ENCODE peak calls at places on chromosomes 4 and X, in nine cellular contexts. F is HuH-7.5; L is right atrium auricular region; R is tibial artery; E is HT1080; P is GM06990; Y is stimulated activated CD4-positive, alpha-beta T cell treated with anti-CD3 and anti-CD28 coated beads, Interleukin-15, amount 100 ng/mL, for 1 hour; N is lower lobe of right lung; J is cortex of kidney. M is an unnamed sample.

GRCh38 chr4:151321586-151321985 is 3.8 kb downstream of the SH3D19 start:
- DNase-seq in F (no peak), L (no peak), R (no peak), E (no peak), P (no peak), Y (no peak), N (no peak), J (no peak), M (no peak)

GRCh38 chr4:141102367-141102766 is 30.9 kb downstream of the RNF150 start:
- DNase-seq in F (no peak), L (no peak), R (no peak), E (peak), P (no peak), Y (no peak), N (no peak), J (no peak), M (no peak)

GRCh38 chr4:153731239-153731638 is 28.6 kb downstream of the RNF175 start:
- DNase-seq in F (no peak), L (no peak), R (no peak), E (peak), P (no peak), Y (no peak), N (no peak), J (no peak), M (no peak)

GRCh38 chr4:15976456-15977096 is 13.6 kb upstream of the FGFBP2 start:
- DNase-seq in F (no peak), L (no peak), R (no peak), E (no peak), P (no peak), Y (no peak), N (no peak), J (no peak), M (no peak)

GRCh38 chr4:8191136-8191747 is 7.8 kb upstream of the SH3TC1 start:
- DNase-seq in F (no peak), L (peak), R (peak), E (peak), P (peak), Y (no peak), N (peak), J (no peak), M (no peak)

GRCh38 chrX:49041683-49042529 is 1.3 kb downstream of the TFE3 start:
- DNase-seq in F (no peak), L (no peak), R (no peak), E (peak), P (no peak), Y (no peak), N (no peak), J (no peak), M (no peak)

GRCh38 chr4:53431052-53431451 is 53.6 kb downstream of the FIP1L1 start:
- DNase-seq in F (no peak), L (no peak), R (no peak), E (no peak), P (no peak), Y (no peak), N (no peak), J (no peak), M (no peak)

GRCh38 chr4:147782087-147782781 is 50.3 kb downstream of the ARHGAP10 start:
- DNase-seq in F (no peak), L (no peak), R (no peak), E (peak), P (no peak), Y (no peak), N (no peak), J (no peak), M (no peak)

GRCh38 chr4:69470561-69470960 is 25.1 kb downstream of the UGT2B4 start:
- DNase-seq in F (no peak), L (no peak), R (no peak), E (no peak), P (no peak), Y (no peak), N (no peak), J (no peak), M (no peak)

GRCh38 chrX:13432776-13433605 is 113.1 kb upstream of the ATXN3L start:
- DNase-seq in F (no peak), L (no peak), R (no peak), E (peak), P (no peak), Y (no peak), N (no peak), J (no peak), M (no peak)

GRCh38 chr4:51894246-51894645 is 51.3 kb downstream of the DCUN1D4 start:
- DNase-seq in F (no peak), L (no peak), R (no peak), E (peak), P (no peak), Y (no peak), N (no peak), J (no peak), M (no peak)

GRCh38 chrX:10062980-10063379 is 93.8 kb upstream of the CLCN4 start:
- DNase-seq in F (no peak), L (no peak), R (no peak), E (no peak), P (no peak), Y (no peak), N (no peak), J (no peak), M (no peak)

GRCh38 chrX:69000857-69001256 is 164.4 kb downstream of the PJA1 start:
- DNase-seq in F (no peak), L (no peak), R (no peak), E (no peak), P (no peak), Y (no peak), N (no peak), J (no peak), M (no peak)

GRCh38 chr4:90580271-90580825 is 453.2 kb downstream of the CCSER1 start:
- DNase-seq in F (no peak), L (no peak), R (no peak), E (no peak), P (no peak), Y (no peak), N (no peak), J (no peak), M (no peak)

GRCh38 chr4:26151615-26152014 is 169.2 kb upstream of the RBPJ start:
- DNase-seq in F (no peak), L (no peak), R (no peak), E (no peak), P (no peak), Y (no peak), N (no peak), J (no peak), M (no peak)

GRCh38 chrX:24563291-24564010 is 83.7 kb downstream of the PCYT1B start:
- DNase-seq in F (no peak), L (no peak), R (no peak), E (no peak), P (no peak), Y (no peak), N (no peak), J (no peak), M (no peak)

GRCh38 chrX:119759333-119759766 is 962 bp downstream of the SOWAHD start:
- DNase-seq in F (no peak), L (no peak), R (no peak), E (no peak), P (no peak), Y (no peak), N (no peak), J (no peak), M (no peak)

GRCh38 chr4:140901736-140902336 is 145.7 kb upstream of the TBC1D9 start:
- DNase-seq in F (no peak), L (no peak), R (no peak), E (no peak), P (no peak), Y (no peak), N (no peak), J (no peak), M (no peak)

GRCh38 chr4:86891785-86892638 is at the start of gene C4orf36:
- DNase-seq in F (peak), L (peak), R (peak), E (peak), P (peak), Y (no peak), N (peak), J (peak), M (no peak)

GRCh38 chr4:5887361-5888221 is 5.3 kb downstream of the CRMP1 start:
- DNase-seq in F (no peak), L (no peak), R (no peak), E (no peak), P (no peak), Y (no peak), N (no peak), J (no peak), M (no peak)

GRCh38 chr4:86532851-86533250 is 61.3 kb upstream of the PTPN13 start:
- DNase-seq in F (no peak), L (no peak), R (no peak), E (no peak), P (no peak), Y (no peak), N (no peak), J (no peak), M (no peak)

GRCh38 chrX:10106801-10107200 is 50.0 kb upstream of the CLCN4 start:
- DNase-seq in F (no peak), L (no peak), R (no peak), E (no peak), P (peak), Y (peak), N (no peak), J (no peak), M (peak)

GRCh38 chr4:78862314-78862737 is 76.9 kb downstream of the PAQR3 start:
- DNase-seq in F (no peak), L (no peak), R (no peak), E (no peak), P (no peak), Y (no peak), N (no peak), J (no peak), M (no peak)

GRCh38 chr4:181365671-181366070 is 877.5 kb upstream of the TENM3 start:
- DNase-seq in F (no peak), L (no peak), R (no peak), E (no peak), P (no peak), Y (no peak), N (no peak), J (no peak), M (no peak)

GRCh38 chrX:24506082-24506481 is 41.0 kb downstream of the PDK3 start:
- DNase-seq in F (no peak), L (no peak), R (no peak), E (peak), P (peak), Y (no peak), N (no peak), J (no peak), M (no peak)

GRCh38 chr4:1208266-1208961 is 36.0 kb upstream of the SPON2 start:
- DNase-seq in F (no peak), L (no peak), R (peak), E (no peak), P (no peak), Y (no peak), N (peak), J (no peak), M (no peak)

GRCh38 chr4:55178226-55179005 is 53.0 kb upstream of the KDR start:
- DNase-seq in F (no peak), L (no peak), R (no peak), E (no peak), P (no peak), Y (no peak), N (no peak), J (no peak), M (no peak)

GRCh38 chrX:145817666-145818521 is at the start of gene SLITRK2:
- DNase-seq in F (no peak), L (no peak), R (no peak), E (no peak), P (no peak), Y (no peak), N (no peak), J (no peak), M (no peak)

GRCh38 chr4:155675709-155676429 is 9.2 kb downstream of the GUCY1A1 start:
- DNase-seq in F (no peak), L (no peak), R (no peak), E (no peak), P (no peak), Y (no peak), N (no peak), J (no peak), M (no peak)

GRCh38 chrX:85327060-85327333 is 52.5 kb downstream of the POF1B start:
- DNase-seq in F (no peak), L (no peak), R (no peak), E (no peak), P (no peak), Y (no peak), N (peak), J (no peak), M (no peak)

GRCh38 chrX:119145241-119145653 is 17.6 kb upstream of the KIAA1210 start:
- DNase-seq in F (no peak), L (no peak), R (no peak), E (peak), P (no peak), Y (no peak), N (no peak), J (no peak), M (no peak)

GRCh38 chr4:174252412-174252811 is 31.1 kb downstream of the FBXO8 start:
- DNase-seq in F (no peak), L (no peak), R (no peak), E (no peak), P (no peak), Y (no peak), N (no peak), J (no peak), M (no peak)

GRCh38 chrX:12903646-12904045 is 2.8 kb upstream of the TLR8 start:
- DNase-seq in F (no peak), L (no peak), R (no peak), E (no peak), P (no peak), Y (no peak), N (no peak), J (no peak), M (no peak)

GRCh38 chrX:134548844-134549205 is 88.9 kb downstream of the HPRT1 start:
- DNase-seq in F (no peak), L (no peak), R (no peak), E (no peak), P (no peak), Y (no peak), N (no peak), J (no peak), M (no peak)

GRCh38 chr4:87427518-87427868 is 5.1 kb downstream of the NUDT9 start:
- DNase-seq in F (no peak), L (no peak), R (no peak), E (no peak), P (no peak), Y (no peak), N (no peak), J (no peak), M (no peak)

GRCh38 chr4:135927651-135928050 is 1604.6 kb downstream of the PCDH18 start:
- DNase-seq in F (no peak), L (no peak), R (no peak), E (no peak), P (no peak), Y (no peak), N (no peak), J (no peak), M (no peak)

GRCh38 chr4:76831475-76832390 is 66.2 kb downstream of the SOWAHB start:
- DNase-seq in F (no peak), L (no peak), R (no peak), E (no peak), P (no peak), Y (no peak), N (no peak), J (no peak), M (no peak)

GRCh38 chr4:183801460-183802168 is 103.5 kb upstream of the STOX2 start:
- DNase-seq in F (no peak), L (no peak), R (no peak), E (no peak), P (no peak), Y (no peak), N (peak), J (no peak), M (no peak)

GRCh38 chr4:139099366-139099982 is 77.5 kb downstream of the ELF2 start:
- DNase-seq in F (peak), L (no peak), R (peak), E (peak), P (peak), Y (peak), N (no peak), J (no peak), M (peak)

GRCh38 chr4:152460488-152460887 is 75.4 kb downstream of the FBXW7 start:
- DNase-seq in F (no peak), L (no peak), R (no peak), E (peak), P (no peak), Y (no peak), N (no peak), J (no peak), M (no peak)

M was measured in activated T-cell treated with anti-CD3 and anti-CD28 coated beads for 1 hour.